ENCODE peak calls at places on chromosomes 7 and 10, in four cellular contexts. G is left ventricle myocardium inferior, J is aorta, M is endodermal cell. E is an unnamed sample.

GRCh38 chr7:106062006-106062405 is 50.1 kb downstream of the SYPL1 start:
- DNase-seq in G (no peak), J (no peak), M (peak; percentile 33), E (no peak)

GRCh38 chr10:23439452-23439919 is 611 bp downstream of the OTUD1 start:
- DNase-seq in G (peak; percentile 41), J (no peak), M (peak; percentile 75), E (no peak)

GRCh38 chr7:142131439-142131838 is 19.9 kb downstream of the MGAM2 start:
- DNase-seq in G (no peak), J (no peak), M (no peak), E (no peak)

GRCh38 chr7:158141806-158142518 is 445.7 kb downstream of the PTPRN2 start:
- DNase-seq in G (no peak), J (peak; percentile 69), M (no peak), E (no peak)

GRCh38 chr10:50469288-50469687 is 154.5 kb downstream of the SGMS1 start:
- DNase-seq in G (no peak), J (no peak), M (no peak), E (no peak)

GRCh38 chr7:95470452-95470851 is 15.3 kb upstream of the ASB4 start:
- DNase-seq in G (no peak), J (no peak), M (no peak), E (no peak)

GRCh38 chr10:56109454-56109853 is 251.6 kb downstream of the ZWINT start:
- DNase-seq in G (no peak), J (no peak), M (no peak), E (no peak)

GRCh38 chr10:12388671-12389070 is 39.3 kb downstream of the CAMK1D start:
- DNase-seq in G (no peak), J (peak; percentile 65), M (no peak), E (no peak)

GRCh38 chr10:109899578-109900355 is 23.5 kb downstream of the XPNPEP1 start:
- DNase-seq in G (no peak), J (no peak), M (peak; percentile 6), E (peak; percentile 58)

GRCh38 chr7:96991850-96992623 is 13.3 kb upstream of the DLX6 start:
- DNase-seq in G (no peak), J (no peak), M (no peak), E (no peak)

GRCh38 chr7:106916689-106917088 is 51.6 kb downstream of the PIK3CG start:
- DNase-seq in G (no peak), J (no peak), M (no peak), E (no peak)

GRCh38 chr7:132154248-132154647 is 422.0 kb downstream of the PLXNA4 start:
- DNase-seq in G (no peak), J (no peak), M (no peak), E (no peak)

GRCh38 chr10:79380125-79380917 is 33.1 kb downstream of the PPIF start:
- DNase-seq in G (no peak), J (no peak), M (peak; percentile 45), E (no peak)

GRCh38 chr10:126598009-126598408 is 72.5 kb downstream of the C10orf90 start:
- DNase-seq in G (no peak), J (no peak), M (peak; percentile 89), E (no peak)

GRCh38 chr10:102334106-102334505 is 61.4 kb upstream of the NFKB2 start:
- DNase-seq in G (peak; percentile 51), J (no peak), M (no peak), E (peak; percentile 13)

GRCh38 chr10:12340937-12341336 is 8.4 kb upstream of the CAMK1D start:
- DNase-seq in G (no peak), J (no peak), M (no peak), E (no peak)

GRCh38 chr10:88080213-88080612 is 216.8 kb downstream of the PTEN start:
- DNase-seq in G (no peak), J (no peak), M (no peak), E (no peak)

GRCh38 chr7:130319541-130319940 is 25.1 kb upstream of the CPA5 start:
- DNase-seq in G (no peak), J (no peak), M (no peak), E (no peak)

GRCh38 chr7:116328161-116328560 is 117.8 kb downstream of the TES start:
- DNase-seq in G (no peak), J (no peak), M (no peak), E (no peak)

GRCh38 chr7:32762894-32763293 is 128.7 kb downstream of the KBTBD2 start:
- DNase-seq in G (no peak), J (no peak), M (peak; percentile 54), E (no peak)

GRCh38 chr10:7133270-7133669 is 277.6 kb downstream of the SFMBT2 start:
- DNase-seq in G (no peak), J (no peak), M (no peak), E (no peak)

GRCh38 chr10:97827778-97828291 is 21.8 kb upstream of the GOLGA7B start:
- DNase-seq in G (no peak), J (peak; percentile 80), M (no peak), E (no peak)

GRCh38 chr7:81627565-81628287 is 142.1 kb downstream of the HGF start:
- DNase-seq in G (no peak), J (no peak), M (no peak), E (no peak)

GRCh38 chr7:51472017-51472296 is 155.3 kb upstream of the COBL start:
- DNase-seq in G (no peak), J (no peak), M (peak; percentile 82), E (no peak)

GRCh38 chr7:139848274-139848673 is 19.2 kb downstream of the TBXAS1 start:
- DNase-seq in G (no peak), J (no peak), M (no peak), E (no peak)

GRCh38 chr10:131222986-131223385 is 88.5 kb downstream of the TCERG1L start:
- DNase-seq in G (no peak), J (no peak), M (no peak), E (no peak)

GRCh38 chr10:70481831-70482530 is 3.4 kb downstream of the PALD1 start:
- DNase-seq in G (peak; percentile 77), J (peak; percentile 84), M (no peak), E (peak; percentile 62)
- H3K4me1 ChIP-seq in G (peaks cover 94% of the 10 kb centered on the region), J (no peaks in the 10 kb centered on the region), M (peaks cover 6% of the 10 kb centered on the region), E (peaks cover 61% of the 10 kb centered on the region)

DNA sequence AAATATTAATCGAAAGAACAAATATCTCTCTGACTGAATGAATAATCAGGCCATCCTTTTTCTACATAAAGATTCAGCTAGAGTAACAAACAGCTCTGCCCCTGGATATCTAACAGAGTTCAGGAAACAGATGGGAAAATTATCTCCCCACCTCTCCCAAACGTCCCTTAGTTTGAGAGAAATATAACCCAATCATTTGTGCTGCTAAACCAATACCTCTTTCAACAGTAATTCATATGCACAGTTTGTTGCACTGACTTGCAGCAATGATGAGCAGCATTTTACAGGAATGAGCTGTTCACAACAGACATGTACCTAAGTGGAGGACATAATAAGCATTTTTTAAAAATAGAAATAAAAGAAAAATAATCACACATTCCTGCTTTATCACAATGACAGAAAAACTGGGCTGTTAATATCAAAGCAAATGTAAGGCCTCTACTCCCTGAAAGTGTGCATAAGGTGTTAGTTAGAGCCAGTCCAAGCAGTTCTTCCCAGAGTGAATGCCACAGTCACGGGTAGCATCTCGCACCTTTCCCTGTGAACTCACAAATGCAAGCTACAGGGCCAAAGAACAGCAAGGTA is 2.3 kb downstream of the CREB3L2 start:
- DNase-seq in G (no peak), J (no peak), M (no peak), E (no peak)
- H3K4me3 ChIP-seq in G (peak overlapping the region; percentile 96), J (peak overlapping the region; percentile 29), M (peak overlapping the region; percentile 95), E (peak overlapping the region; percentile 97)

GRCh38 chr10:620971-621370 is 68.5 kb downstream of the DIP2C start:
- DNase-seq in G (no peak), J (no peak), M (no peak), E (no peak)

GRCh38 chr10:620417-620816 is 69.1 kb downstream of the DIP2C start:
- DNase-seq in G (no peak), J (no peak), M (no peak), E (no peak)

GRCh38 chr10:623039-623438 is 66.4 kb downstream of the DIP2C start:
- DNase-seq in G (no peak), J (no peak), M (no peak), E (no peak)

GRCh38 chr10:621981-622740 is 67.3 kb downstream of the DIP2C start:
- DNase-seq in G (no peak), J (no peak), M (no peak), E (peak; percentile 68)

GRCh38 chr10:621500-621899 is 68.0 kb downstream of the DIP2C start:
- DNase-seq in G (no peak), J (no peak), M (no peak), E (peak; percentile 7)
- H3K27me3 ChIP-seq in G (no peaks in the 10 kb centered on the region), J (no peaks in the 10 kb centered on the region), M (no peaks in the 10 kb centered on the region), E (no peaks in the 10 kb centered on the region)

DNA sequence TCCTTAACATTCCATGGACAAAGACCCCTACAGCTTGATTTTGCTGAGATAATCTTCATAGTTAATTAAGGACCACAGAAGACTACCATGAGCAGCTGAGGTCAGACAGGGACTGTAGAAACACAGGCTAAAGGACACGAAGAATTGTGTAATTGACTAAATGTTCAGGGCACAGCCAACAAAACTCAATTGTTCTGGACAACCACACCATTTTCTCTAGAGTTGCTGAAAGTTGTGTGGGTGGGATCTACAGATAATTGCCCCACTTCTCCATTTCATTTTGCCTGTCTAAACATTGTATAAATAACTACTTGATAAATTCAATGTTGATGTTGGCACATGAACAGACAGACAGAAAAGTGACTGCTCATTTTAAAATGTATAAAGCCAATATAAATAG is 39.0 kb upstream of the SLC16A12 start:
- DNase-seq in G (no peak), J (no peak), M (no peak), E (no peak)
- H3K4me1 ChIP-seq in G (no peaks in the 10 kb centered on the region), J (no peaks in the 10 kb centered on the region), M (no peaks in the 10 kb centered on the region), E (no peaks in the 10 kb centered on the region)